ENCODE peak calls at places on chromosomes 5 and 9, in ten cellular contexts. R is Kasumi-1, N is T-helper 2 cell, W is GM12878, E is GM18507, L is hippocampal formation, O is stromal cell of bone marrow, I is GM20000, J is HL-60, F is Right ventricle myocardium superior. B is an unnamed sample.

GRCh38 chr9:137671721-137672120 is 52.9 kb downstream of the EHMT1 start:
- DNase-seq in E (no peak), L (no peak), R (no peak), N (no peak), I (no peak), F (no peak), W (no peak), O (no peak), J (no peak), B (no peak)

GRCh38 chr5:139517683-139518564 is 35.4 kb upstream of the STING1 start:
- DNase-seq in L (peak; percentile 73), I (peak; percentile 90), R (peak; percentile 80), O (peak; percentile 71), W (no peak), N (peak; percentile 86), J (peak; percentile 47), F (peak; percentile 97), E (peak; percentile 80), B (peak; percentile 77)

GRCh38 chr9:126694206-126695081 is 80.7 kb downstream of the LMX1B start:
- DNase-seq in I (no peak), N (no peak), F (no peak), O (no peak), J (no peak), E (no peak), R (no peak), W (no peak), L (no peak), B (no peak)

GRCh38 chr5:142627371-142628217 is 58.3 kb downstream of the FGF1 start:
- DNase-seq in L (no peak), N (no peak), O (no peak), F (no peak), R (no peak), I (no peak), J (no peak), W (no peak), E (no peak), B (no peak)

GRCh38 chr5:36877667-36878420 is 1.3 kb downstream of the NIPBL start:
- DNase-seq in O (no peak), L (no peak), W (no peak), R (peak; percentile 55), E (no peak), F (no peak), I (peak; percentile 64), N (peak; percentile 78), J (no peak), B (no peak)

GRCh38 chr9:6646028-6646636 is 603 bp upstream of the GLDC start:
- DNase-seq in I (no peak), L (no peak), R (no peak), J (no peak), E (no peak), O (no peak), N (peak; percentile 45), W (no peak), F (no peak), B (no peak)

GRCh38 chr9:135279834-135280393 is 192.4 kb downstream of the OLFM1 start:
- DNase-seq in E (no peak), R (no peak), F (no peak), N (no peak), J (no peak), O (no peak), W (no peak), L (no peak), I (no peak), B (no peak)

GRCh38 chr9:99778308-99778707 is 43.4 kb upstream of the NR4A3 start:
- DNase-seq in E (no peak), F (no peak), L (no peak), O (peak; percentile 78), I (no peak), N (peak; percentile 11), W (no peak), R (no peak), J (peak; percentile 36), B (peak; percentile 66)

GRCh38 chr5:9283021-9283420 is 262.9 kb downstream of the SEMA5A start:
- DNase-seq in R (no peak), W (no peak), N (no peak), L (no peak), O (no peak), I (no peak), E (no peak), F (no peak), J (no peak), B (no peak)

GRCh38 chr5:31133488-31133887 is 60.0 kb upstream of the CDH6 start:
- DNase-seq in L (no peak), I (no peak), R (peak; percentile 65), F (no peak), E (no peak), N (no peak), O (no peak), J (no peak), W (no peak), B (peak; percentile 48)

GRCh38 chr5:107739661-107740060 is 68.9 kb upstream of the EFNA5 start:
- DNase-seq in F (no peak), J (no peak), O (no peak), N (no peak), I (no peak), L (no peak), R (no peak), E (no peak), W (no peak), B (no peak)

GRCh38 chr9:107969727-107970126 is 480.2 kb upstream of the KLF4 start:
- DNase-seq in O (no peak), W (no peak), L (no peak), I (no peak), F (no peak), R (no peak), N (no peak), E (no peak), J (no peak), B (no peak)

GRCh38 chr9:122236681-122237080 is 7.9 kb upstream of the LHX6 start:
- DNase-seq in F (no peak), N (no peak), O (no peak), I (no peak), L (no peak), E (no peak), W (no peak), J (no peak), R (no peak), B (no peak)

GRCh38 chr5:102858808-102859207 is 103.7 kb downstream of the PAM start:
- DNase-seq in R (no peak), N (no peak), L (no peak), F (no peak), I (no peak), W (no peak), E (no peak), J (no peak), O (peak; percentile 41), B (peak; percentile 40)

GRCh38 chr9:110573305-110573704 is 6.2 kb downstream of the SVEP1 start:
- DNase-seq in I (no peak), L (no peak), E (no peak), O (no peak), R (no peak), J (no peak), F (no peak), N (no peak), W (no peak), B (no peak)

GRCh38 chr5:1108865-1109174 is 3.0 kb downstream of the SLC12A7 start:
- DNase-seq in L (no peak), O (no peak), N (no peak), F (no peak), R (peak; percentile 7), J (no peak), W (no peak), I (no peak), E (no peak), B (no peak)

GRCh38 chr5:103228056-103228455 is 30.5 kb upstream of the MACIR start:
- DNase-seq in J (no peak), L (no peak), R (no peak), W (no peak), F (no peak), E (no peak), I (no peak), O (no peak), N (peak; percentile 30), B (no peak)

GRCh38 chr5:67693956-67694564 is 497.5 kb upstream of the CD180 start:
- DNase-seq in O (peak; percentile 34), R (no peak), L (no peak), F (peak; percentile 78), W (no peak), N (no peak), E (no peak), I (no peak), J (no peak), B (peak; percentile 93)

B was measured in fibroblast of gingiva.